ENCODE peak calls at places on chromosome 19, in six cellular contexts. One of them, this sample, is unnamed.

GRCh38 chr19:33302974-33303790 is 848 bp upstream of the CEBPA start:
- DNase-seq in activated CD4-positive, alpha-beta T cell treated with anti-CD3 and anti-CD28 coated beads, Interleukin-2, amount 50 U/mL, for 4 hours: no peak
- DNase-seq in coronary artery: peak; percentile 74
- DNase-seq in activated CD8-positive, alpha-beta memory T cell treated with anti-CD3 and anti-CD28 coated beads for 1 hour: no peak
- DNase-seq in osteocyte: no peak
- DNase-seq in GOT3: no peak
- DNase-seq in this sample: no peak

GRCh38 chr19:15173746-15174404 is 26.9 kb downstream of the NOTCH3 start:
- DNase-seq in activated CD4-positive, alpha-beta T cell treated with anti-CD3 and anti-CD28 coated beads, Interleukin-2, amount 50 U/mL, for 4 hours: no peak
- DNase-seq in coronary artery: no peak
- DNase-seq in activated CD8-positive, alpha-beta memory T cell treated with anti-CD3 and anti-CD28 coated beads for 1 hour: no peak
- DNase-seq in osteocyte: no peak
- DNase-seq in GOT3: no peak
- DNase-seq in this sample: no peak

GRCh38 chr19:28737021-28737525 is 475.9 kb downstream of the UQCRFS1 start:
- DNase-seq in activated CD4-positive, alpha-beta T cell treated with anti-CD3 and anti-CD28 coated beads, Interleukin-2, amount 50 U/mL, for 4 hours: no peak
- DNase-seq in coronary artery: no peak
- DNase-seq in activated CD8-positive, alpha-beta memory T cell treated with anti-CD3 and anti-CD28 coated beads for 1 hour: no peak
- DNase-seq in osteocyte: no peak
- DNase-seq in GOT3: no peak
- DNase-seq in this sample: no peak

GRCh38 chr19:1295169-1296012 is 9.7 kb downstream of the EFNA2 start:
- DNase-seq in activated CD4-positive, alpha-beta T cell treated with anti-CD3 and anti-CD28 coated beads, Interleukin-2, amount 50 U/mL, for 4 hours: no peak
- DNase-seq in coronary artery: no peak
- DNase-seq in activated CD8-positive, alpha-beta memory T cell treated with anti-CD3 and anti-CD28 coated beads for 1 hour: no peak
- DNase-seq in osteocyte: no peak
- DNase-seq in GOT3: no peak
- DNase-seq in this sample: no peak

GRCh38 chr19:44582581-44583265 is 30.6 kb upstream of the IGSF23 start:
- DNase-seq in activated CD4-positive, alpha-beta T cell treated with anti-CD3 and anti-CD28 coated beads, Interleukin-2, amount 50 U/mL, for 4 hours: no peak
- DNase-seq in coronary artery: no peak
- DNase-seq in activated CD8-positive, alpha-beta memory T cell treated with anti-CD3 and anti-CD28 coated beads for 1 hour: no peak
- DNase-seq in osteocyte: no peak
- DNase-seq in GOT3: no peak
- DNase-seq in this sample: no peak

GRCh38 chr19:38784224-38784623 is 4.8 kb upstream of the LGALS7B start:
- DNase-seq in activated CD4-positive, alpha-beta T cell treated with anti-CD3 and anti-CD28 coated beads, Interleukin-2, amount 50 U/mL, for 4 hours: no peak
- DNase-seq in coronary artery: no peak
- DNase-seq in activated CD8-positive, alpha-beta memory T cell treated with anti-CD3 and anti-CD28 coated beads for 1 hour: no peak
- DNase-seq in osteocyte: no peak
- DNase-seq in GOT3: no peak
- DNase-seq in this sample: no peak

GRCh38 chr19:13007292-13008045 is 12.2 kb downstream of the NFIX start:
- DNase-seq in activated CD4-positive, alpha-beta T cell treated with anti-CD3 and anti-CD28 coated beads, Interleukin-2, amount 50 U/mL, for 4 hours: no peak
- DNase-seq in coronary artery: no peak
- DNase-seq in activated CD8-positive, alpha-beta memory T cell treated with anti-CD3 and anti-CD28 coated beads for 1 hour: no peak
- DNase-seq in osteocyte: no peak
- DNase-seq in GOT3: no peak
- DNase-seq in this sample: no peak

GRCh38 chr19:10756371-10756770 is 38.5 kb downstream of the DNM2 start:
- DNase-seq in activated CD4-positive, alpha-beta T cell treated with anti-CD3 and anti-CD28 coated beads, Interleukin-2, amount 50 U/mL, for 4 hours: no peak
- DNase-seq in coronary artery: no peak
- DNase-seq in activated CD8-positive, alpha-beta memory T cell treated with anti-CD3 and anti-CD28 coated beads for 1 hour: no peak
- DNase-seq in osteocyte: no peak
- DNase-seq in GOT3: no peak
- DNase-seq in this sample: no peak

GRCh38 chr19:32372726-32373613 is 27.6 kb downstream of the ZNF507 start:
- DNase-seq in activated CD4-positive, alpha-beta T cell treated with anti-CD3 and anti-CD28 coated beads, Interleukin-2, amount 50 U/mL, for 4 hours: no peak
- DNase-seq in coronary artery: no peak
- DNase-seq in activated CD8-positive, alpha-beta memory T cell treated with anti-CD3 and anti-CD28 coated beads for 1 hour: no peak
- DNase-seq in osteocyte: no peak
- DNase-seq in GOT3: no peak
- DNase-seq in this sample: no peak

GRCh38 chr19:453606-454005 is 7.2 kb downstream of the SHC2 start:
- DNase-seq in activated CD4-positive, alpha-beta T cell treated with anti-CD3 and anti-CD28 coated beads, Interleukin-2, amount 50 U/mL, for 4 hours: no peak
- DNase-seq in coronary artery: no peak
- DNase-seq in activated CD8-positive, alpha-beta memory T cell treated with anti-CD3 and anti-CD28 coated beads for 1 hour: no peak
- DNase-seq in osteocyte: no peak
- DNase-seq in GOT3: no peak
- DNase-seq in this sample: no peak

GRCh38 chr19:16000024-16000687 is 51.3 kb downstream of the OR10H4 start:
- DNase-seq in activated CD4-positive, alpha-beta T cell treated with anti-CD3 and anti-CD28 coated beads, Interleukin-2, amount 50 U/mL, for 4 hours: no peak
- DNase-seq in coronary artery: no peak
- DNase-seq in activated CD8-positive, alpha-beta memory T cell treated with anti-CD3 and anti-CD28 coated beads for 1 hour: no peak
- DNase-seq in osteocyte: peak; percentile 56
- DNase-seq in GOT3: no peak
- DNase-seq in this sample: no peak

GRCh38 chr19:5826531-5827341 is 12.8 kb downstream of the FUT6 start:
- DNase-seq in activated CD4-positive, alpha-beta T cell treated with anti-CD3 and anti-CD28 coated beads, Interleukin-2, amount 50 U/mL, for 4 hours: no peak
- DNase-seq in coronary artery: peak; percentile 70
- DNase-seq in activated CD8-positive, alpha-beta memory T cell treated with anti-CD3 and anti-CD28 coated beads for 1 hour: no peak
- DNase-seq in osteocyte: no peak
- DNase-seq in GOT3: no peak
- DNase-seq in this sample: no peak

GRCh38 chr19:8261881-8262280 is 46.3 kb downstream of the CD320 start:
- DNase-seq in activated CD4-positive, alpha-beta T cell treated with anti-CD3 and anti-CD28 coated beads, Interleukin-2, amount 50 U/mL, for 4 hours: no peak
- DNase-seq in coronary artery: no peak
- DNase-seq in activated CD8-positive, alpha-beta memory T cell treated with anti-CD3 and anti-CD28 coated beads for 1 hour: no peak
- DNase-seq in osteocyte: no peak
- DNase-seq in GOT3: no peak
- DNase-seq in this sample: no peak

GRCh38 chr19:17259118-17259780 is 5.3 kb downstream of the USHBP1 start:
- DNase-seq in activated CD4-positive, alpha-beta T cell treated with anti-CD3 and anti-CD28 coated beads, Interleukin-2, amount 50 U/mL, for 4 hours: no peak
- DNase-seq in coronary artery: no peak
- DNase-seq in activated CD8-positive, alpha-beta memory T cell treated with anti-CD3 and anti-CD28 coated beads for 1 hour: no peak
- DNase-seq in osteocyte: no peak
- DNase-seq in GOT3: no peak
- DNase-seq in this sample: no peak

GRCh38 chr19:12932392-12933286 is 872 bp downstream of the FARSA start:
- DNase-seq in activated CD4-positive, alpha-beta T cell treated with anti-CD3 and anti-CD28 coated beads, Interleukin-2, amount 50 U/mL, for 4 hours: no peak
- DNase-seq in coronary artery: no peak
- DNase-seq in activated CD8-positive, alpha-beta memory T cell treated with anti-CD3 and anti-CD28 coated beads for 1 hour: no peak
- DNase-seq in osteocyte: no peak
- DNase-seq in GOT3: no peak
- DNase-seq in this sample: no peak

GRCh38 chr19:8319807-8320520 is 1.2 kb downstream of the NDUFA7 start:
- DNase-seq in activated CD4-positive, alpha-beta T cell treated with anti-CD3 and anti-CD28 coated beads, Interleukin-2, amount 50 U/mL, for 4 hours: no peak
- DNase-seq in coronary artery: no peak
- DNase-seq in activated CD8-positive, alpha-beta memory T cell treated with anti-CD3 and anti-CD28 coated beads for 1 hour: no peak
- DNase-seq in osteocyte: no peak
- DNase-seq in GOT3: no peak
- DNase-seq in this sample: no peak

GRCh38 chr19:58355215-58355796 is 2.0 kb upstream of the A1BG start:
- DNase-seq in activated CD4-positive, alpha-beta T cell treated with anti-CD3 and anti-CD28 coated beads, Interleukin-2, amount 50 U/mL, for 4 hours: no peak
- DNase-seq in coronary artery: no peak
- DNase-seq in activated CD8-positive, alpha-beta memory T cell treated with anti-CD3 and anti-CD28 coated beads for 1 hour: no peak
- DNase-seq in osteocyte: no peak
- DNase-seq in GOT3: no peak
- DNase-seq in this sample: no peak

GRCh38 chr19:2824129-2824528 is 4.5 kb downstream of the ZNF554 start:
- DNase-seq in activated CD4-positive, alpha-beta T cell treated with anti-CD3 and anti-CD28 coated beads, Interleukin-2, amount 50 U/mL, for 4 hours: no peak
- DNase-seq in coronary artery: no peak
- DNase-seq in activated CD8-positive, alpha-beta memory T cell treated with anti-CD3 and anti-CD28 coated beads for 1 hour: no peak
- DNase-seq in osteocyte: no peak
- DNase-seq in GOT3: no peak
- DNase-seq in this sample: no peak

GRCh38 chr19:49094505-49095482 is 9.5 kb downstream of the SNRNP70 start:
- DNase-seq in activated CD4-positive, alpha-beta T cell treated with anti-CD3 and anti-CD28 coated beads, Interleukin-2, amount 50 U/mL, for 4 hours: no peak
- DNase-seq in coronary artery: no peak
- DNase-seq in activated CD8-positive, alpha-beta memory T cell treated with anti-CD3 and anti-CD28 coated beads for 1 hour: no peak
- DNase-seq in osteocyte: no peak
- DNase-seq in GOT3: no peak
- DNase-seq in this sample: no peak

GRCh38 chr19:49818691-49819331 is 722 bp downstream of the MED25 start:
- DNase-seq in activated CD4-positive, alpha-beta T cell treated with anti-CD3 and anti-CD28 coated beads, Interleukin-2, amount 50 U/mL, for 4 hours: no peak
- DNase-seq in coronary artery: no peak
- DNase-seq in activated CD8-positive, alpha-beta memory T cell treated with anti-CD3 and anti-CD28 coated beads for 1 hour: no peak
- DNase-seq in osteocyte: no peak
- DNase-seq in GOT3: no peak
- DNase-seq in this sample: no peak

GRCh38 chr19:13132471-13133166 is 14.6 kb downstream of the NACC1 start:
- DNase-seq in activated CD4-positive, alpha-beta T cell treated with anti-CD3 and anti-CD28 coated beads, Interleukin-2, amount 50 U/mL, for 4 hours: peak; percentile 54
- DNase-seq in coronary artery: no peak
- DNase-seq in activated CD8-positive, alpha-beta memory T cell treated with anti-CD3 and anti-CD28 coated beads for 1 hour: no peak
- DNase-seq in osteocyte: no peak
- DNase-seq in GOT3: peak; percentile 19
- DNase-seq in this sample: no peak

GRCh38 chr19:56671613-56671994 is at the start of gene ZNF835:
- DNase-seq in activated CD4-positive, alpha-beta T cell treated with anti-CD3 and anti-CD28 coated beads, Interleukin-2, amount 50 U/mL, for 4 hours: peak; percentile 73
- DNase-seq in coronary artery: peak; percentile 90
- DNase-seq in activated CD8-positive, alpha-beta memory T cell treated with anti-CD3 and anti-CD28 coated beads for 1 hour: peak; percentile 28
- DNase-seq in osteocyte: no peak
- DNase-seq in GOT3: peak; percentile 6
- DNase-seq in this sample: peak; percentile 20

GRCh38 chr19:28793391-28794168 is 419.4 kb downstream of the UQCRFS1 start:
- DNase-seq in activated CD4-positive, alpha-beta T cell treated with anti-CD3 and anti-CD28 coated beads, Interleukin-2, amount 50 U/mL, for 4 hours: no peak
- DNase-seq in coronary artery: no peak
- DNase-seq in activated CD8-positive, alpha-beta memory T cell treated with anti-CD3 and anti-CD28 coated beads for 1 hour: no peak
- DNase-seq in osteocyte: no peak
- DNase-seq in GOT3: no peak
- DNase-seq in this sample: no peak

GRCh38 chr19:38877781-38878574 is at the start of gene RINL:
- DNase-seq in activated CD4-positive, alpha-beta T cell treated with anti-CD3 and anti-CD28 coated beads, Interleukin-2, amount 50 U/mL, for 4 hours: peak; percentile 65
- DNase-seq in coronary artery: no peak
- DNase-seq in activated CD8-positive, alpha-beta memory T cell treated with anti-CD3 and anti-CD28 coated beads for 1 hour: peak; percentile 32
- DNase-seq in osteocyte: no peak
- DNase-seq in GOT3: no peak
- DNase-seq in this sample: no peak

GRCh38 chr19:38023245-38023644 is 116.2 kb downstream of the SIPA1L3 start:
- DNase-seq in activated CD4-positive, alpha-beta T cell treated with anti-CD3 and anti-CD28 coated beads, Interleukin-2, amount 50 U/mL, for 4 hours: no peak
- DNase-seq in coronary artery: no peak
- DNase-seq in activated CD8-positive, alpha-beta memory T cell treated with anti-CD3 and anti-CD28 coated beads for 1 hour: no peak
- DNase-seq in osteocyte: no peak
- DNase-seq in GOT3: no peak
- DNase-seq in this sample: no peak

GRCh38 chr19:48490980-48491792 is 20.4 kb downstream of the LMTK3 start:
- DNase-seq in activated CD4-positive, alpha-beta T cell treated with anti-CD3 and anti-CD28 coated beads, Interleukin-2, amount 50 U/mL, for 4 hours: peak; percentile 46
- DNase-seq in coronary artery: no peak
- DNase-seq in activated CD8-positive, alpha-beta memory T cell treated with anti-CD3 and anti-CD28 coated beads for 1 hour: no peak
- DNase-seq in osteocyte: no peak
- DNase-seq in GOT3: no peak
- DNase-seq in this sample: no peak

GRCh38 chr19:28665748-28666147 is 547.2 kb downstream of the UQCRFS1 start:
- DNase-seq in activated CD4-positive, alpha-beta T cell treated with anti-CD3 and anti-CD28 coated beads, Interleukin-2, amount 50 U/mL, for 4 hours: no peak
- DNase-seq in coronary artery: no peak
- DNase-seq in activated CD8-positive, alpha-beta memory T cell treated with anti-CD3 and anti-CD28 coated beads for 1 hour: no peak
- DNase-seq in osteocyte: no peak
- DNase-seq in GOT3: no peak
- DNase-seq in this sample: no peak

GRCh38 chr19:2015611-2015950 is at the start of gene BTBD2:
- DNase-seq in activated CD4-positive, alpha-beta T cell treated with anti-CD3 and anti-CD28 coated beads, Interleukin-2, amount 50 U/mL, for 4 hours: peak; percentile 62
- DNase-seq in coronary artery: no peak
- DNase-seq in activated CD8-positive, alpha-beta memory T cell treated with anti-CD3 and anti-CD28 coated beads for 1 hour: no peak
- DNase-seq in osteocyte: no peak
- DNase-seq in GOT3: no peak
- DNase-seq in this sample: no peak

GRCh38 chr19:18070181-18070580 is 16.6 kb downstream of the IL12RB1 start:
- DNase-seq in activated CD4-positive, alpha-beta T cell treated with anti-CD3 and anti-CD28 coated beads, Interleukin-2, amount 50 U/mL, for 4 hours: no peak
- DNase-seq in coronary artery: no peak
- DNase-seq in activated CD8-positive, alpha-beta memory T cell treated with anti-CD3 and anti-CD28 coated beads for 1 hour: no peak
- DNase-seq in osteocyte: no peak
- DNase-seq in GOT3: no peak
- DNase-seq in this sample: no peak

GRCh38 chr19:40908981-40909380 is 26.9 kb upstream of the CYP2A7 start:
- DNase-seq in activated CD4-positive, alpha-beta T cell treated with anti-CD3 and anti-CD28 coated beads, Interleukin-2, amount 50 U/mL, for 4 hours: no peak
- DNase-seq in coronary artery: no peak
- DNase-seq in activated CD8-positive, alpha-beta memory T cell treated with anti-CD3 and anti-CD28 coated beads for 1 hour: no peak
- DNase-seq in osteocyte: no peak
- DNase-seq in GOT3: no peak
- DNase-seq in this sample: no peak

GRCh38 chr19:1286859-1287621 is 1.4 kb downstream of the EFNA2 start:
- DNase-seq in activated CD4-positive, alpha-beta T cell treated with anti-CD3 and anti-CD28 coated beads, Interleukin-2, amount 50 U/mL, for 4 hours: no peak
- DNase-seq in coronary artery: no peak
- DNase-seq in activated CD8-positive, alpha-beta memory T cell treated with anti-CD3 and anti-CD28 coated beads for 1 hour: no peak
- DNase-seq in osteocyte: no peak
- DNase-seq in GOT3: no peak
- DNase-seq in this sample: no peak

GRCh38 chr19:872266-872951 is 12.9 kb downstream of the CFD start:
- DNase-seq in activated CD4-positive, alpha-beta T cell treated with anti-CD3 and anti-CD28 coated beads, Interleukin-2, amount 50 U/mL, for 4 hours: peak; percentile 72
- DNase-seq in coronary artery: no peak
- DNase-seq in activated CD8-positive, alpha-beta memory T cell treated with anti-CD3 and anti-CD28 coated beads for 1 hour: peak; percentile 67
- DNase-seq in osteocyte: peak; percentile 88
- DNase-seq in GOT3: no peak
- DNase-seq in this sample: no peak

GRCh38 chr19:51407631-51408131 is 9.8 kb downstream of the SIGLEC10 start:
- DNase-seq in activated CD4-positive, alpha-beta T cell treated with anti-CD3 and anti-CD28 coated beads, Interleukin-2, amount 50 U/mL, for 4 hours: no peak
- DNase-seq in coronary artery: no peak
- DNase-seq in activated CD8-positive, alpha-beta memory T cell treated with anti-CD3 and anti-CD28 coated beads for 1 hour: no peak
- DNase-seq in osteocyte: no peak
- DNase-seq in GOT3: no peak
- DNase-seq in this sample: no peak

GRCh38 chr19:5050016-5050656 is 81.2 kb downstream of the KDM4B start:
- DNase-seq in activated CD4-positive, alpha-beta T cell treated with anti-CD3 and anti-CD28 coated beads, Interleukin-2, amount 50 U/mL, for 4 hours: no peak
- DNase-seq in coronary artery: no peak
- DNase-seq in activated CD8-positive, alpha-beta memory T cell treated with anti-CD3 and anti-CD28 coated beads for 1 hour: no peak
- DNase-seq in osteocyte: no peak
- DNase-seq in GOT3: no peak
- DNase-seq in this sample: no peak

This sample was measured in cerebellar nuclear complex.